ENCODE peak calls at places on chromosomes 5 and 9, in four cellular contexts. One of them, this sample, is unnamed.

GRCh38 chr5:173740400-173740799 is 124.0 kb upstream of the BOD1 start:
- DNase-seq in ovary: no peak
- DNase-seq in HepG2: no peak
- DNase-seq in psoas muscle: no peak
- DNase-seq in this sample: no peak

GRCh38 chr5:10307206-10308148 is at the start of gene CMBL:
- DNase-seq in psoas muscle: peak
- DNase-seq in ovary: peak
- DNase-seq in HepG2: peak
- DNase-seq in this sample: no peak

GRCh38 chr5:106853266-106853665 is 817.5 kb downstream of the EFNA5 start:
- DNase-seq in ovary: no peak
- DNase-seq in HepG2: no peak
- DNase-seq in psoas muscle: no peak
- DNase-seq in this sample: no peak

GRCh38 chr5:116360008-116360853 is 214.4 kb downstream of the SEMA6A start:
- DNase-seq in psoas muscle: peak
- DNase-seq in ovary: peak
- DNase-seq in HepG2: no peak
- DNase-seq in this sample: no peak

GRCh38 chr5:170572453-170572852 is 68.6 kb downstream of the KCNIP1 start:
- DNase-seq in ovary: no peak
- DNase-seq in psoas muscle: no peak
- DNase-seq in HepG2: no peak
- DNase-seq in this sample: no peak

GRCh38 chr5:68396722-68397121 is 181.2 kb downstream of the PIK3R1 start:
- DNase-seq in psoas muscle: no peak
- DNase-seq in ovary: no peak
- DNase-seq in HepG2: peak
- DNase-seq in this sample: no peak

GRCh38 chr9:5361326-5362005 is 21.8 kb upstream of the RLN1 start:
- DNase-seq in ovary: no peak
- DNase-seq in psoas muscle: no peak
- DNase-seq in HepG2: no peak
- DNase-seq in this sample: no peak

GRCh38 chr9:70484232-70485130 is 70.0 kb upstream of the KLF9 start:
- DNase-seq in HepG2: peak
- DNase-seq in psoas muscle: no peak
- DNase-seq in ovary: no peak
- DNase-seq in this sample: peak

GRCh38 chr9:18189876-18190670 is 283.9 kb upstream of the ADAMTSL1 start:
- DNase-seq in ovary: no peak
- DNase-seq in HepG2: no peak
- DNase-seq in psoas muscle: no peak
- DNase-seq in this sample: no peak

GRCh38 chr5:6719417-6719816 is 6.2 kb downstream of the TENT4A start:
- DNase-seq in HepG2: no peak
- DNase-seq in ovary: no peak
- DNase-seq in psoas muscle: no peak
- DNase-seq in this sample: no peak
- H3K27ac ChIP-seq in HepG2: no peak
- H3K27ac ChIP-seq in ovary: no peak
- H3K27ac ChIP-seq in psoas muscle: peak
- H3K27ac ChIP-seq in this sample: no peak

DNA sequence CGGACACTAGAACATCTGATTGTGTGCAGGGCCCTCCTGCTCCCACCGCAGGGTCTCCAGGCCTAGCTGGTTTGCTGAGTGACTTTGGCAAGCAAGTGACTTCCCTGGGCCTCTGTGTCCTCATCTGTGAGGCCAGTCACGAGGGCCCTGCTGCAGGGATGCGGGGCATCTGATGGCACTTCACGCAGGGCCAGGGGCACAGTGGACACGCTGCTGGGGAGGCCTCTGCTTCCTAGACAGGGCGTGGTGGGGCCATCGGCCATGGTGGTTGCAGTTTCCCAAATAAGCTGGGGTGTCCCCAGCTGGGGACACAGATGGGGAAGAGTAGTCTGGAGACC is 59.6 kb downstream of the CRB2 start:
- DNase-seq in psoas muscle: no peak
- DNase-seq in ovary: no peak
- DNase-seq in HepG2: no peak
- DNase-seq in this sample: no peak
- H3K27ac ChIP-seq in psoas muscle: no peak
- H3K27ac ChIP-seq in ovary: no peak
- H3K27ac ChIP-seq in HepG2: no peak
- H3K27ac ChIP-seq in this sample: no peak

DNA sequence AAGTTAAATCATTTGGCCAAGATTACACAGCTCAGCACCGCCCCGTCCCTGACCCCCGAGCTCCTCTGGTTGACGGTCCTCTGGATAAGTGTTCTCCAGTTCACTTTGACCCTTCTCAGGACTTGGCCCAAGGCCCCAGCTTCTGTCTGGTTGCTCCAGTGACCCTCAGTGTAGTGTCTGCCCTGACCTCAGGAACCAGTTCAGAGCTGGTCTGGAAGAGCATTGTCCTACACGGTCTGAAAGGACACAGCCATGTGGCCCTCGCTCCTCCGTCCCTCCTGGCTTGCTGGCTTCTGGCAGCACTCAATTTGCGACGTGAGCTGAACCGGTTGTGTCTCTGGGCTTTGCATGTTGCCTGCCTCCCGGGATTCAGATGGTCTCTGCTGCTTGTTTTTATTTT is 71.9 kb downstream of the PPARGC1B start:
- DNase-seq in ovary: no peak
- DNase-seq in HepG2: no peak
- DNase-seq in psoas muscle: no peak
- DNase-seq in this sample: no peak
- H3K27ac ChIP-seq in ovary: no peak
- H3K27ac ChIP-seq in HepG2: no peak
- H3K27ac ChIP-seq in psoas muscle: peak
- H3K27ac ChIP-seq in this sample: no peak

GRCh38 chr5:65364907-65365306 is 116.8 kb downstream of the ADAMTS6 start:
- DNase-seq in ovary: no peak
- DNase-seq in psoas muscle: no peak
- DNase-seq in HepG2: peak
- DNase-seq in this sample: no peak
- H3K27ac ChIP-seq in ovary: no peak
- H3K27ac ChIP-seq in psoas muscle: no peak
- H3K27ac ChIP-seq in HepG2: no peak
- H3K27ac ChIP-seq in this sample: no peak